ENCODE peak calls at places on chromosomes 2 and 18, in eight cellular contexts. K, O, R, E, G, I, J and F are unnamed samples.
A peak's percentile ranks its signal among the peaks of the same experiment; 100 is the strongest.

GRCh38 chr2:96815326-96816126 is 542 bp upstream of the CNNM3 start:
- DNase-seq in K (peak; percentile 49), O (no peak), R (peak; percentile 14), E (peak; percentile 21), G (no peak), I (no peak), J (peak; percentile 45), F (peak; percentile 51)

GRCh38 chr18:13725566-13726227 is 661 bp downstream of the FAM210A start:
- DNase-seq in K (no peak), O (no peak), R (no peak), E (peak; percentile 22), G (no peak), I (no peak), J (peak; percentile 39), F (no peak)

GRCh38 chr2:40343904-40344303 is 108.0 kb downstream of the SLC8A1 start:
- DNase-seq in K (no peak), O (no peak), R (no peak), E (no peak), G (no peak), I (no peak), J (no peak), F (peak; percentile 79)

GRCh38 chr2:69791045-69791444 is 38.4 kb upstream of the GMCL1 start:
- DNase-seq in K (no peak), O (no peak), R (no peak), E (no peak), G (no peak), I (no peak), J (no peak), F (peak; percentile 60)

GRCh38 chr2:236499691-236500573 is 69.7 kb upstream of the ACKR3 start:
- DNase-seq in K (no peak), O (peak; percentile 10), R (no peak), E (peak; percentile 34), G (no peak), I (no peak), J (no peak), F (peak; percentile 3)

GRCh38 chr2:30686000-30686399 is 121.2 kb downstream of the CAPN13 start:
- DNase-seq in K (no peak), O (no peak), R (no peak), E (no peak), G (no peak), I (peak; percentile 76), J (no peak), F (no peak)

GRCh38 chr18:77316641-77317040 is 67.0 kb downstream of the GALR1 start:
- DNase-seq in K (no peak), O (no peak), R (no peak), E (no peak), G (no peak), I (no peak), J (no peak), F (no peak)

GRCh38 chr18:40878371-40878770 is 1076.7 kb upstream of the PIK3C3 start:
- DNase-seq in K (no peak), O (no peak), R (no peak), E (no peak), G (no peak), I (no peak), J (no peak), F (no peak)

GRCh38 chr2:151491496-151491895 is 81.8 kb downstream of the RIF1 start:
- DNase-seq in K (no peak), O (no peak), R (no peak), E (no peak), G (no peak), I (no peak), J (no peak), F (no peak)